ENCODE peak calls at places on chromosome 2, in four cellular contexts. Z, H, T and Y are unnamed samples.

GRCh38 chr2:196431957-196432356 is 207.6 kb upstream of the CCDC150 start:
- DNase-seq in Z (peak; percentile 32), H (no peak), T (no peak), Y (peak; percentile 16)

GRCh38 chr2:201820385-201821007 is 14.2 kb downstream of the CDK15 start:
- DNase-seq in Z (no peak), H (no peak), T (no peak), Y (no peak)

GRCh38 chr2:86280191-86280667 is 57.2 kb downstream of the REEP1 start:
- DNase-seq in Z (no peak), H (no peak), T (no peak), Y (peak; percentile 79)

GRCh38 chr2:200383380-200384110 is 77.1 kb downstream of the SPATS2L start:
- DNase-seq in Z (no peak), H (no peak), T (peak; percentile 42), Y (peak; percentile 85)

GRCh38 chr2:224944707-224945106 is 97.6 kb downstream of the DOCK10 start:
- DNase-seq in Z (no peak), H (no peak), T (no peak), Y (no peak)

GRCh38 chr2:41605914-41606313 is 441.9 kb upstream of the PKDCC start:
- DNase-seq in Z (no peak), H (no peak), T (no peak), Y (no peak)

GRCh38 chr2:65443509-65444200 is 11.3 kb upstream of the SPRED2 start:
- DNase-seq in Z (no peak), H (no peak), T (no peak), Y (peak; percentile 28)

GRCh38 chr2:70893186-70893585 is 42.5 kb upstream of the ATP6V1B1 start:
- DNase-seq in Z (no peak), H (no peak), T (no peak), Y (no peak)

GRCh38 chr2:113278073-113278811 is 479 bp downstream of the PAX8 start:
- DNase-seq in Z (no peak), H (no peak), T (no peak), Y (no peak)

GRCh38 chr2:15588329-15588919 is 3.2 kb upstream of the DDX1 start:
- DNase-seq in Z (peak; percentile 53), H (no peak), T (no peak), Y (peak; percentile 61)

GRCh38 chr2:130840506-130840905 is 3.8 kb downstream of the ARHGEF4 start:
- DNase-seq in Z (no peak), H (no peak), T (no peak), Y (no peak)

GRCh38 chr2:85243101-85244072 is 84.4 kb downstream of the TGOLN2 start:
- DNase-seq in Z (no peak), H (no peak), T (no peak), Y (peak; percentile 21)

GRCh38 chr2:55365303-55365702 is 54.4 kb downstream of the CCDC88A start:
- DNase-seq in Z (no peak), H (no peak), T (no peak), Y (peak; percentile 12)

GRCh38 chr2:1788478-1788959 is 44.2 kb upstream of the PXDN start:
- DNase-seq in Z (no peak), H (no peak), T (no peak), Y (no peak)

GRCh38 chr2:120856421-120856862 is 120.8 kb downstream of the GLI2 start:
- DNase-seq in Z (no peak), H (no peak), T (no peak), Y (no peak)

GRCh38 chr2:12173943-12174340 is 427.5 kb downstream of the LPIN1 start:
- DNase-seq in Z (no peak), H (no peak), T (no peak), Y (no peak)

GRCh38 chr2:26148501-26148900 is 24.4 kb upstream of the GAREM2 start:
- DNase-seq in Z (no peak), H (no peak), T (no peak), Y (peak; percentile 21)

GRCh38 chr2:114753145-114753544 is 310.7 kb downstream of the DPP10 start:
- DNase-seq in Z (no peak), H (no peak), T (no peak), Y (no peak)

GRCh38 chr2:188425266-188425665 is 133.6 kb downstream of the GULP1 start:
- DNase-seq in Z (no peak), H (no peak), T (no peak), Y (peak; percentile 33)

GRCh38 chr2:241629762-241630435 is 7.1 kb downstream of the THAP4 start:
- DNase-seq in Z (no peak), H (no peak), T (no peak), Y (peak; percentile 52)

GRCh38 chr2:240133401-240133800 is 2.7 kb downstream of the COPS9 start:
- DNase-seq in Z (no peak), H (no peak), T (no peak), Y (no peak)

GRCh38 chr2:213818436-213818835 is 534.2 kb downstream of the SPAG16 start:
- DNase-seq in Z (no peak), H (no peak), T (no peak), Y (peak; percentile 65)

GRCh38 chr2:160379399-160379798 is 114.2 kb downstream of the RBMS1 start:
- DNase-seq in Z (no peak), H (no peak), T (no peak), Y (peak; percentile 65)

GRCh38 chr2:88857951-88858406 is 166.5 kb downstream of the RPIA start:
- DNase-seq in Z (no peak), H (no peak), T (no peak), Y (peak; percentile 43)

GRCh38 chr2:45892236-45892701 is 240.8 kb downstream of the PRKCE start:
- DNase-seq in Z (no peak), H (no peak), T (no peak), Y (no peak)

GRCh38 chr2:35204881-35205280 is 1150.7 kb upstream of the CRIM1 start:
- DNase-seq in Z (no peak), H (no peak), T (no peak), Y (no peak)

GRCh38 chr2:66839551-66840320 is 404.8 kb downstream of the MEIS1 start:
- DNase-seq in Z (no peak), H (no peak), T (no peak), Y (peak; percentile 97)

GRCh38 chr2:207163053-207163814 is 2.5 kb downstream of the KLF7 start:
- DNase-seq in Z (peak; percentile 74), H (no peak), T (no peak), Y (peak; percentile 91)

GRCh38 chr2:28576714-28577113 is 80.9 kb downstream of the PLB1 start:
- DNase-seq in Z (no peak), H (no peak), T (no peak), Y (no peak)

GRCh38 chr2:170985407-170985806 is 56.4 kb downstream of the GORASP2 start:
- DNase-seq in Z (no peak), H (no peak), T (no peak), Y (no peak)

GRCh38 chr2:1708476-1709334 is 35.6 kb downstream of the PXDN start:
- DNase-seq in Z (no peak), H (no peak), T (no peak), Y (peak; percentile 29)

GRCh38 chr2:41610501-41611242 is 437.1 kb upstream of the PKDCC start:
- DNase-seq in Z (no peak), H (no peak), T (no peak), Y (peak; percentile 77)

GRCh38 chr2:60867007-60867406 is 14.4 kb upstream of the REL start:
- DNase-seq in Z (no peak), H (no peak), T (no peak), Y (no peak)

GRCh38 chr2:219433666-219434467 is 776 bp upstream of the SPEG start:
- DNase-seq in Z (peak; percentile 69), H (no peak), T (no peak), Y (peak; percentile 50)

GRCh38 chr2:219435701-219436100 is 1.1 kb downstream of the SPEG start:
- DNase-seq in Z (no peak), H (no peak), T (no peak), Y (no peak)

GRCh38 chr2:219436491-219436890 is 1.8 kb downstream of the SPEG start:
- DNase-seq in Z (no peak), H (no peak), T (no peak), Y (no peak)

GRCh38 chr2:219434718-219435525 is at the start of gene SPEG:
- DNase-seq in Z (no peak), H (no peak), T (no peak), Y (no peak)

GRCh38 chr2:219434468-219434717 is 250 bp upstream of the SPEG start:
- DNase-seq in Z (no peak), H (no peak), T (no peak), Y (no peak)
- H3K4me3 ChIP-seq in Z (no peak overlapping the region), H (no peak overlapping the region), T (no peak overlapping the region), Y (no peak overlapping the region)

DNA sequence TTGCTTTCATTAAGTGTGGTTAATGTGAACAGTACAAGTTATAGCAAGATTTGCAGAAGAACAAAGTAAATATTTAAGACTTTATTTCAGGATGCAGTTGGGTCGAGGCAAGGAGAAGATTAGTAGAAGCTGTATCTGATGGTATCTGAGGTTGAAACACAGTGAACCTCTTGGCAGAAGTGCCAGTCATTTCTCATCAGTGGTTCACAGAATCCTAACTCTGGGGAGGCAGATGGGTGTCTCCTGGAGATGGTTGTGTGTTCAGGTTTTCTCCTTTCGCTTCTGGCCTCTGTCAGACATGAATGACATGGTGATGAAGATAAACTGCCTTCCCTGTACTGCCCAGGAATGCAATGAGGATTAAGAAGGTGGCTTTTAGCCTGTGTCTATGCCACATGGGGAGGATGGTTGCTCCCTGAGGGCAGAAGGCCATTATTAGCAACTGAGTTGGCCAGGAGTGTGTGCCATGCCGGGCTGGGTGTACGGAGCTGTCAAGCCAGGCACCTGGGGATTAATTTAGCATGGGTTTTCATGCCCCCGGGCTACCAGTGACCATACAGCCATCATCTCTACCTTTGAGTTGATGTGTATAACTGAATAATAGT is 28.0 kb downstream of the MGAT5 start:
- DNase-seq in Z (no peak), H (no peak), T (no peak), Y (no peak)
- H3K4me3 ChIP-seq in Z (no peak overlapping the region), H (no peak overlapping the region), T (no peak overlapping the region), Y (no peak overlapping the region)

DNA sequence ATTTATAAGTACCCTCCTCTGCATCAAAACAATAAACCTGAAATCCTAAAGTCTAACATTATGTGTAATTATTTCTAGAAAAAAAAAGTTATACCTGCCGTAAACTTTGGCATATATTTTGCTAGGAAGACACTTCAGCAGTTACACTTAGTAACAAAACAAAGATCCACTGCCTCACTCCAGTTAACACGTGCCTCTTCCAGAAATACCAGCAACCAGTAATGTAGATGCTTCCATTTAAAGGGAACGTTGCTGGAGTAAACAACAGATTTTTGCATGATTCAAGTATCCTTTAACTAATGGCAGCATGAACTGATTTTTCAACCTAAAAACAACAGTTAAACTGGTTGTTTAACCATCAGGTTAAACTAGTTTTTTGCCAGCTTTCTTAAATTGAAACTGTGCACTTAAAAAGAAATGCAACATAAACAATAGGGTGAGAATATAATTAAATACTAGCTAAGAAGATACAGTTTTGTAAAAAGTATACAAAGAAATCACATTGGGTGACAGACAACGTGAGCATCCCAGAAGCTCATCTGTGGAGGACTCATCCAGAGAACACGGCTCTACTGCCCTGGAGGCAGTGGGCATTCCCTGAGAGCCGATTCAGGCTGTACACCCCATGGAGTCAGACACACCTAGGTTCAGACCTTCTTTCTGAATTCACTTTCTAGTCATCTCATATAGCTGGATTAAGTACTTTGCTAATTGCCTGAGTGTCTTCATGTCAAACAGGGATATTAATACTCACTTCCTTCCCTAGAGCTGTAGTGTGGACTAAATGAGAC is 22.3 kb downstream of the MGAT4A start:
- DNase-seq in Z (no peak), H (no peak), T (no peak), Y (no peak)
- H3K4me3 ChIP-seq in Z (no peak overlapping the region), H (peak overlapping the region; percentile 16), T (peak overlapping the region; percentile 10), Y (no peak overlapping the region)

DNA sequence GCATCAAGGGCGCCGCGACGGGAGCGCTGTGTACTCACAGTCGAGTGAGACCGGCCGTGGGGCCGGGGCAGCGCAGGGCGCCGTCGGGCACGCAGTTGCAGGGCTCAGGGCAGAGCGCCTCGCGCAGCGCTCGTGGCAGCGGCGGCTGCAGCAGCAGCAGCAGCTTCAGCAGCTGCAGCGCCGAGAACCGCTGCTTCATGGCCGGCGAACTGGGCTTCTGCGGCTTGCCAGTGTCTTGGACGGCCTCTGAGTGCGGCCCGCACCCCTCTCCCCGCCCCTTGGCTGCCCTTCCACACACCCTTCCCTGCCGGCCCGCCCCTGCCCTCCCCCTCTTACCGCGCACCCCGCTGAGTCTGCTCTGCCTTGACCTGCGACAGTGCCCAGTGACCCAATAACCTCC is at the start of gene LHCGR:
- DNase-seq in Z (no peak), H (no peak), T (no peak), Y (no peak)
- H3K4me3 ChIP-seq in Z (no peak within 1 kb of the TSS), H (no peak within 1 kb of the TSS), T (no peak within 1 kb of the TSS), Y (no peak within 1 kb of the TSS)